ENCODE peak calls at places on chromosomes 2 and 18, in eight cellular contexts. One of them, this sample, is unnamed.

GRCh38 chr2:104766683-104767082 is 87.2 kb upstream of the POU3F3 start:
- DNase-seq in ELF-1: no peak
- DNase-seq in mesenteric fat pad: no peak
- DNase-seq in fibroblast of lung: peak
- DNase-seq in C1 segment of cervical spinal cord: no peak
- DNase-seq in NCI-H2081: no peak
- DNase-seq in GM12865: no peak
- DNase-seq in sciatic nerve: no peak
- DNase-seq in this sample: no peak

GRCh38 chr2:136253288-136254004 is 135.5 kb upstream of the CXCR4 start:
- DNase-seq in NCI-H2081: no peak
- DNase-seq in GM12865: peak
- DNase-seq in sciatic nerve: no peak
- DNase-seq in mesenteric fat pad: no peak
- DNase-seq in fibroblast of lung: no peak
- DNase-seq in ELF-1: no peak
- DNase-seq in C1 segment of cervical spinal cord: no peak
- DNase-seq in this sample: no peak

GRCh38 chr2:18373081-18373480 is 187.4 kb downstream of the RDH14 start:
- DNase-seq in sciatic nerve: no peak
- DNase-seq in ELF-1: no peak
- DNase-seq in C1 segment of cervical spinal cord: no peak
- DNase-seq in NCI-H2081: no peak
- DNase-seq in fibroblast of lung: no peak
- DNase-seq in mesenteric fat pad: no peak
- DNase-seq in GM12865: no peak
- DNase-seq in this sample: no peak

GRCh38 chr2:39419282-39420223 is 17.5 kb downstream of the MAP4K3 start:
- DNase-seq in GM12865: no peak
- DNase-seq in ELF-1: no peak
- DNase-seq in sciatic nerve: no peak
- DNase-seq in C1 segment of cervical spinal cord: no peak
- DNase-seq in NCI-H2081: no peak
- DNase-seq in fibroblast of lung: peak
- DNase-seq in mesenteric fat pad: no peak
- DNase-seq in this sample: no peak

GRCh38 chr2:134056226-134056625 is 197.6 kb upstream of the MGAT5 start:
- DNase-seq in NCI-H2081: no peak
- DNase-seq in mesenteric fat pad: no peak
- DNase-seq in fibroblast of lung: no peak
- DNase-seq in sciatic nerve: no peak
- DNase-seq in ELF-1: no peak
- DNase-seq in GM12865: no peak
- DNase-seq in C1 segment of cervical spinal cord: no peak
- DNase-seq in this sample: no peak

GRCh38 chr2:177237932-177238331 is 25.3 kb downstream of the HNRNPA3 start:
- DNase-seq in NCI-H2081: no peak
- DNase-seq in GM12865: no peak
- DNase-seq in sciatic nerve: no peak
- DNase-seq in mesenteric fat pad: no peak
- DNase-seq in ELF-1: no peak
- DNase-seq in C1 segment of cervical spinal cord: no peak
- DNase-seq in fibroblast of lung: no peak
- DNase-seq in this sample: no peak

GRCh38 chr2:236618370-236618769 is 48.7 kb downstream of the ACKR3 start:
- DNase-seq in GM12865: peak
- DNase-seq in sciatic nerve: no peak
- DNase-seq in fibroblast of lung: no peak
- DNase-seq in C1 segment of cervical spinal cord: no peak
- DNase-seq in mesenteric fat pad: no peak
- DNase-seq in ELF-1: no peak
- DNase-seq in NCI-H2081: no peak
- DNase-seq in this sample: no peak

GRCh38 chr2:236976271-236977120 is 109.2 kb upstream of the COPS8 start:
- DNase-seq in GM12865: no peak
- DNase-seq in ELF-1: no peak
- DNase-seq in mesenteric fat pad: peak
- DNase-seq in C1 segment of cervical spinal cord: no peak
- DNase-seq in NCI-H2081: no peak
- DNase-seq in fibroblast of lung: no peak
- DNase-seq in sciatic nerve: no peak
- DNase-seq in this sample: no peak

GRCh38 chr18:45403341-45404049 is 211.8 kb upstream of the SLC14A2 start:
- DNase-seq in sciatic nerve: no peak
- DNase-seq in NCI-H2081: no peak
- DNase-seq in C1 segment of cervical spinal cord: no peak
- DNase-seq in GM12865: no peak
- DNase-seq in mesenteric fat pad: no peak
- DNase-seq in fibroblast of lung: peak
- DNase-seq in ELF-1: no peak
- DNase-seq in this sample: no peak

GRCh38 chr2:8906208-8906607 is 68.8 kb upstream of the KIDINS220 start:
- DNase-seq in NCI-H2081: no peak
- DNase-seq in mesenteric fat pad: no peak
- DNase-seq in C1 segment of cervical spinal cord: no peak
- DNase-seq in sciatic nerve: no peak
- DNase-seq in ELF-1: no peak
- DNase-seq in GM12865: no peak
- DNase-seq in fibroblast of lung: peak
- DNase-seq in this sample: no peak

GRCh38 chr2:129297430-129297829 is 682.0 kb upstream of the RAB6C start:
- DNase-seq in fibroblast of lung: no peak
- DNase-seq in ELF-1: peak
- DNase-seq in NCI-H2081: no peak
- DNase-seq in GM12865: no peak
- DNase-seq in sciatic nerve: no peak
- DNase-seq in mesenteric fat pad: no peak
- DNase-seq in C1 segment of cervical spinal cord: no peak
- DNase-seq in this sample: no peak

GRCh38 chr2:96273763-96274162 is 7.7 kb downstream of the CIAO1 start:
- DNase-seq in sciatic nerve: no peak
- DNase-seq in GM12865: no peak
- DNase-seq in mesenteric fat pad: no peak
- DNase-seq in fibroblast of lung: peak
- DNase-seq in ELF-1: no peak
- DNase-seq in C1 segment of cervical spinal cord: no peak
- DNase-seq in NCI-H2081: no peak
- DNase-seq in this sample: no peak

GRCh38 chr2:134401081-134401497 is 147.2 kb downstream of the MGAT5 start:
- DNase-seq in mesenteric fat pad: no peak
- DNase-seq in ELF-1: peak
- DNase-seq in C1 segment of cervical spinal cord: no peak
- DNase-seq in GM12865: no peak
- DNase-seq in fibroblast of lung: no peak
- DNase-seq in NCI-H2081: no peak
- DNase-seq in sciatic nerve: peak
- DNase-seq in this sample: no peak

GRCh38 chr2:159795781-159796667 is 2.0 kb downstream of the CD302 start:
- DNase-seq in mesenteric fat pad: no peak
- DNase-seq in NCI-H2081: no peak
- DNase-seq in sciatic nerve: no peak
- DNase-seq in ELF-1: no peak
- DNase-seq in GM12865: no peak
- DNase-seq in C1 segment of cervical spinal cord: no peak
- DNase-seq in fibroblast of lung: peak
- DNase-seq in this sample: no peak

GRCh38 chr2:164737612-164738081 is 104.0 kb downstream of the COBLL1 start:
- DNase-seq in ELF-1: peak
- DNase-seq in GM12865: peak
- DNase-seq in sciatic nerve: peak
- DNase-seq in mesenteric fat pad: no peak
- DNase-seq in NCI-H2081: peak
- DNase-seq in C1 segment of cervical spinal cord: no peak
- DNase-seq in fibroblast of lung: peak
- DNase-seq in this sample: peak

GRCh38 chr2:212408524-212408923 is 130.1 kb downstream of the ERBB4 start:
- DNase-seq in fibroblast of lung: peak
- DNase-seq in GM12865: no peak
- DNase-seq in sciatic nerve: no peak
- DNase-seq in C1 segment of cervical spinal cord: no peak
- DNase-seq in mesenteric fat pad: no peak
- DNase-seq in NCI-H2081: no peak
- DNase-seq in ELF-1: no peak
- DNase-seq in this sample: no peak

GRCh38 chr2:180443896-180444295 is 436.8 kb upstream of the CWC22 start:
- DNase-seq in fibroblast of lung: no peak
- DNase-seq in mesenteric fat pad: no peak
- DNase-seq in sciatic nerve: no peak
- DNase-seq in NCI-H2081: no peak
- DNase-seq in ELF-1: no peak
- DNase-seq in GM12865: no peak
- DNase-seq in C1 segment of cervical spinal cord: no peak
- DNase-seq in this sample: no peak

GRCh38 chr2:45892236-45892701 is 240.8 kb downstream of the PRKCE start:
- DNase-seq in mesenteric fat pad: no peak
- DNase-seq in sciatic nerve: no peak
- DNase-seq in NCI-H2081: no peak
- DNase-seq in ELF-1: no peak
- DNase-seq in GM12865: no peak
- DNase-seq in C1 segment of cervical spinal cord: no peak
- DNase-seq in fibroblast of lung: peak
- DNase-seq in this sample: peak